ENCODE peak calls at places on chromosomes 13 and 19, in four cellular contexts. O is H1, L is SK-N-SH, R is HCT116. J is an unnamed sample. For H3K27me3, the result is how much of the 10 kb centered on the place peaks cover.

GRCh38 chr19:17751103-17751911 is at the start of gene FCHO1:
- DNase-seq in L (no peak), O (no peak), R (no peak), J (no peak)

GRCh38 chr19:49631610-49632192 is 8.2 kb downstream of the RRAS start:
- DNase-seq in R (no peak), L (no peak), O (no peak), J (no peak)

GRCh38 chr19:52188822-52189744 is 769 bp upstream of the PPP2R1A start:
- DNase-seq in L (peak), R (no peak), O (peak), J (no peak)

GRCh38 chr19:33868821-33869412 is 72.2 kb downstream of the KCTD15 start:
- DNase-seq in R (no peak), L (peak), O (no peak), J (no peak)

GRCh38 chr13:20439261-20439660 is 86.4 kb downstream of the CRYL1 start:
- DNase-seq in O (no peak), R (no peak), L (no peak), J (no peak)

GRCh38 chr13:110913322-110913721 is 1.5 kb downstream of the ANKRD10 start:
- DNase-seq in O (no peak), R (no peak), L (no peak), J (no peak)

GRCh38 chr19:13935765-13936486 is 2.3 kb downstream of the PODNL1 start:
- DNase-seq in R (no peak), O (no peak), L (peak), J (peak)

GRCh38 chr13:107883561-107884175 is 331.7 kb downstream of the LIG4 start:
- DNase-seq in L (no peak), O (no peak), R (no peak), J (no peak)

GRCh38 chr19:35253316-35254286 is 4.8 kb downstream of the LSR start:
- DNase-seq in L (no peak), O (no peak), R (no peak), J (no peak)

GRCh38 chr13:110411316-110412105 is 104.4 kb downstream of the COL4A2 start:
- DNase-seq in R (no peak), L (no peak), O (no peak), J (no peak)

GRCh38 chr13:39106216-39106995 is 68.2 kb downstream of the NHLRC3 start:
- DNase-seq in O (no peak), L (no peak), R (no peak), J (no peak)

GRCh38 chr19:58474291-58474996 is 1.7 kb upstream of the ZNF446 start:
- DNase-seq in O (no peak), R (no peak), L (peak), J (no peak)

GRCh38 chr13:88937381-88937780 is 1266.2 kb downstream of the SLITRK5 start:
- DNase-seq in O (no peak), R (no peak), L (no peak), J (no peak)

GRCh38 chr19:18629166-18630088 is 7.4 kb upstream of the KLHL26 start:
- DNase-seq in L (no peak), R (no peak), O (no peak), J (no peak)

GRCh38 chr13:64186503-64186902 is 2770.9 kb upstream of the PCDH20 start:
- DNase-seq in O (no peak), L (no peak), R (no peak), J (no peak)

GRCh38 chr19:1151917-1152601 is 22.0 kb downstream of the SBNO2 start:
- DNase-seq in L (no peak), R (no peak), O (no peak), J (no peak)
- TF ChIP-seq YY1 in L (no peak), R (no peak), O (no peak), J (no peak)

GRCh38 chr13:22482496-22483000 is 698.2 kb upstream of the SGCG start:
- DNase-seq in O (no peak), R (no peak), L (no peak), J (no peak)
- H3K27me3 ChIP-seq in O (under half), R (under half), L (under half), J (under half)

GRCh38 chr19:44846455-44847143 is 502 bp downstream of the NECTIN2 start:
- DNase-seq in R (no peak), L (peak), O (no peak), J (peak)

GRCh38 chr19:44847144-44848035 is 1.3 kb downstream of the NECTIN2 start:
- DNase-seq in R (peak), L (peak), O (no peak), J (no peak)

GRCh38 chr19:44848036-44848804 is 2.1 kb downstream of the NECTIN2 start:
- DNase-seq in O (no peak), L (peak), R (no peak), J (no peak)

GRCh38 chr19:44850641-44851109 is 4.6 kb downstream of the NECTIN2 start:
- DNase-seq in R (no peak), O (no peak), L (no peak), J (no peak)

GRCh38 chr19:44848805-44849457 is 2.8 kb downstream of the NECTIN2 start:
- DNase-seq in O (no peak), L (peak), R (no peak), J (no peak)
- H3K9ac ChIP-seq in O (peak), L (peak), R (peak), J (peak)

GRCh38 chr19:5624154-5624663 is 1.3 kb downstream of the SAFB start:
- DNase-seq in R (no peak), L (peak), O (no peak), J (no peak)
- TF ChIP-seq YY1 in R (no peak), L (no peak), O (no peak), J (no peak)

DNA sequence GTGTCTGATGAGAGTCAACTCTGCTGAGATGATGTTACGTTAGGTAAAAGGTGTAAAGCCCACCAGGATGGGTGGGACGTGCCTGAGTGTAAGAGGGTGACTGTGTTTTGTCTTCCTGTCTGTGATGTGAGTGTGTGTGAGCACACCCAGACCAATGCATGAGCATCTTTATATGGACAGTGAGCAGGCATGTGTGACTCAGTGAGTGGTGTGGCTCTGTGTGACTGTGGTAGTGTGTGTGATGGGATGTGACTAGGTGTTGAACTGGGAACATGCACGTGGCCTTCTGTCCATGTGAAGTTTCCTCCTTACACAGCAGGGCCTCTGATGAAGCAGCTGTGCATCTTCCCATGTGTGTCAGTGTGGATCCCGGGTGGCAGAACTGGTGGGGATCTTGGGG is 17.8 kb upstream of the LGALS16 start:
- DNase-seq in O (no peak), L (no peak), R (no peak), J (no peak)
- H3K27me3 ChIP-seq in O (under half), L (under half), R (half or more), J (under half)

GRCh38 chr19:46863818-46864629 is 3.2 kb downstream of the ARHGAP35 start:
- DNase-seq in L (peak), O (peak), R (no peak), J (no peak)
- H3K9ac ChIP-seq in L (peak), O (no peak), R (no peak), J (peak)

DNA sequence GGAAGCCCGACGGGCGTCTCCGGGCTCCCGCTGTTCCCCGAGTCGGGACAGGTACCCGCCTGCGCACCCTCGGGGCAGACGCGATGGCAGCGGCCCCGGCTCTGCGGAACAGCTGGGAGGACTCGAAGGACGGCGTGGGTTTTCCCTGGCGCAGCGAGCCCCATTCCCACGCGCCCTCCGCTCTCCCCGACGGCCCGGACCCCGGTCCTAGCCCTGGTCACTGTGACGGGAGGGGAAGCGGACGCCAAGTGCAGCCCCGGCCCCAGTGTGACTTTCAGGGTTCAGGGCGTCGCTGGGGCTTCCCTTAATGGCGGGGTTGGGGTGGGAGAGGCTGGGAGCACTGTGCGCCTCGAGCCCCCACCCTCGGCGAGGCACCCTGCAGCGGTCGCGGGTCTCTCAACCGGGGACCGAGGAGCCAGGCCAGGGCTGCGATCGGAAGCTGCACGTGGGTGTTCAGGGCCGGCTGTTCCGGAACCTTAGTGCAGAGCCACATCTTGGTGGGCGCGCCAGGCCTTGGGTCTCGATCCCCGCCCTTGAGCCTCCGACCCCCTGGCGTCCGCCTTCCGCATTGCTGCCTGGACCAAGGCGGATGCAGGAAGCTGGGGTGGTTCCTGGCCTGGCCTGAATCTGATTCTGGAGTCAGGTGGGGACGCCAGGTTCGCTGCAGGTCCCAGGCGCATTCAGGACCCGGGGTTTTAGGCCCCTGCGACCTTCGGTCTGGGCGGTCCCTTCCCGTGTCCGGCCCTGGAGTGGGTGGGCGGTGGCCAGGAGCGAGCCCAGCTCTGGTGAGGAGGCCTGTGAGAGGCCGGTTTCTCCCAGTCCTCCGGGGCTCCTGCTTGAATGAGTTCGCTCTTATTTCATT is 3.5 kb downstream of the LGALS7B start:
- DNase-seq in O (no peak), L (no peak), R (no peak), J (no peak)
- TF ChIP-seq YY1 in O (no peak), L (no peak), R (no peak), J (no peak)

J was measured in NT2/D1.